ENCODE peak calls at places on chromosome 14, in four cellular contexts. G is neuronal stem cell, S is mesenchymal stem cell, J is H9. W is an unnamed sample. For H3K27me3, the result is how much of the 10 kb centered on the place peaks cover.

GRCh38 chr14:40053396-40053795 is 621.2 kb upstream of the FBXO33 start:
- DNase-seq in G (no peak), S (no peak), J (no peak), W (no peak)

GRCh38 chr14:104928391-104929133 is 3.9 kb downstream of the PLD4 start:
- DNase-seq in J (no peak), S (no peak), G (no peak), W (no peak)

GRCh38 chr14:25463475-25463874 is 413.5 kb upstream of the STXBP6 start:
- DNase-seq in J (no peak), G (no peak), S (no peak), W (no peak)

GRCh38 chr14:35122696-35123387 is 490 bp downstream of the PRORP start:
- DNase-seq in J (no peak), G (no peak), S (peak), W (peak)

GRCh38 chr14:92437729-92438280 is 75.8 kb upstream of the RIN3 start:
- DNase-seq in J (no peak), S (no peak), G (no peak), W (no peak)

GRCh38 chr14:79352026-79352425 is 859.3 kb downstream of the DIO2 start:
- DNase-seq in J (no peak), G (no peak), S (no peak), W (no peak)

GRCh38 chr14:93033983-93034670 is 81.6 kb downstream of the ITPK1 start:
- DNase-seq in S (no peak), G (no peak), J (peak), W (no peak)

GRCh38 chr14:98580131-98580678 is 691.8 kb downstream of the BCL11B start:
- DNase-seq in S (no peak), G (no peak), J (no peak), W (peak)

GRCh38 chr14:23601845-23602180 is 23.2 kb upstream of the JPH4 start:
- DNase-seq in J (no peak), S (no peak), G (no peak), W (no peak)

GRCh38 chr14:73661872-73662271 is 17.1 kb downstream of the DNAL1 start:
- DNase-seq in G (no peak), S (no peak), J (no peak), W (no peak)

GRCh38 chr14:63893701-63894458 is 41.1 kb downstream of the SYNE2 start:
- DNase-seq in G (no peak), J (no peak), S (peak), W (peak)

GRCh38 chr14:28152453-28153044 is 614.0 kb upstream of the FOXG1 start:
- DNase-seq in G (no peak), S (no peak), J (no peak), W (no peak)

GRCh38 chr14:53368714-53369191 is 215.6 kb upstream of the DDHD1 start:
- DNase-seq in J (no peak), G (no peak), S (peak), W (no peak)

GRCh38 chr14:51806624-51807023 is 53.8 kb upstream of the GNG2 start:
- DNase-seq in J (no peak), G (no peak), S (peak), W (no peak)

GRCh38 chr14:95998656-95999055 is 40.5 kb upstream of the C14orf132 start:
- DNase-seq in G (no peak), S (peak), J (no peak), W (no peak)

GRCh38 chr14:91586451-91586850 is 76.3 kb upstream of the PPP4R3A start:
- DNase-seq in J (no peak), S (no peak), G (no peak), W (no peak)

GRCh38 chr14:49550284-49551184 is 35.6 kb downstream of the RPS29 start:
- DNase-seq in S (peak), J (no peak), G (no peak), W (no peak)

GRCh38 chr14:37610945-37611523 is 15.6 kb downstream of the TTC6 start:
- DNase-seq in J (no peak), G (no peak), S (no peak), W (no peak)

GRCh38 chr14:91299483-91300115 is 55.1 kb upstream of the GPR68 start:
- DNase-seq in S (no peak), G (no peak), J (no peak), W (no peak)

GRCh38 chr14:90810808-90811207 is 5.4 kb downstream of the TTC7B start:
- DNase-seq in S (no peak), J (no peak), G (no peak), W (no peak)

GRCh38 chr14:81990312-81990761 is 456.7 kb upstream of the SEL1L start:
- DNase-seq in S (peak), G (peak), J (peak), W (peak)

GRCh38 chr14:32623300-32624093 is 294.4 kb downstream of the AKAP6 start:
- DNase-seq in G (no peak), J (no peak), S (peak), W (no peak)

GRCh38 chr14:99752486-99753121 is 40.6 kb upstream of the EML1 start:
- DNase-seq in S (peak), G (no peak), J (no peak), W (peak)

GRCh38 chr14:66444271-66444987 is 41.7 kb upstream of the CCDC196 start:
- DNase-seq in G (no peak), J (no peak), S (no peak), W (no peak)

GRCh38 chr14:49972199-49972671 is 79.4 kb downstream of the ARF6 start:
- DNase-seq in J (no peak), S (peak), G (no peak), W (peak)

GRCh38 chr14:106044949-106045596 is 518.7 kb downstream of the TMEM121 start:
- DNase-seq in S (no peak), G (no peak), J (no peak), W (peak)

DNA sequence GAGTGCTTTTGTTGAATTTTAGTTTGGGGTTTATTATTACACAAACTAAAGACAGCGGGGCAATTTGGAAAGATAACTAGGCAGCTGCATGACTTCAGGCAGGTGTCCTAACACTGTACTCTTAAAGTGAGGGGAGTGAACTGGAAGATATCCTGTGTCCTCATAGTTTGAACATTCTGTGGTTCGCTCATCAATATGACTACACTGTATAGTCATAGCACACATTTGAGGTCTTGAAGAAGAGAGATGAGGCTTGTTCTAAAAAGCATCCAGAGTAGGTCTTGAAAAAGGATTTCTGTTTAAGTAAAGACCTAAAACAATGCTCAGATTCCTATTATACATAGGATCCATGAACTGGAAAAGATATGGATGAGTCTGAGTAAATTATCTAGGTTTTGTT is 1.8 kb upstream of the MAP3K9 start:
- DNase-seq in J (no peak), S (no peak), G (no peak), W (no peak)
- H3K27me3 ChIP-seq in J (under half), S (half or more), G (under half), W (under half)

GRCh38 chr14:77027538-77028383 is 747 bp downstream of the IRF2BPL start:
- DNase-seq in J (peak), S (peak), G (peak), W (peak)
- H2BK12ac ChIP-seq in J (peak), S (peak), G (peak), W (peak)

DNA sequence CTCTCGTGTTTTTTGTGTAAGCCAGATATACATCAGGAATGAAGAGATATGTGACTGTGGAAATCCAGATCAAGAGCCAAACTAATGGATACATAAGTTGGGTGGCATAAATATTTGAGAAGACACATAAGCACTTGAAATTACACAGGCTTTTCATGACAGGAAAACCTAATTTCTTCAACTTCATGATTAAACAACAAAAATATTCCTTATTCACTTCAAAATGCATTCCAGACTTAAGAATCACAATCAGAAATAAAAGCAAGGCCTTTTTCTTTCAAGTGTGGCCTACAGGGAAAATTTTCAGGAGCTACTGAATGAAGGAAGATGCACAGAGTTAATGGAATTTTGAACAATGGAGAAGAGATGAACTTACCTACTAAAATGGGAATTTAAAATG is 515.6 kb downstream of the FOXG1 start:
- DNase-seq in J (no peak), S (no peak), G (no peak), W (no peak)
- H3K18ac ChIP-seq in J (no peak), S (no peak), G (no peak), W (no peak)

GRCh38 chr14:59314019-59314608 is 125.6 kb downstream of the DAAM1 start:
- DNase-seq in G (no peak), S (no peak), J (no peak), W (no peak)

GRCh38 chr14:59317782-59318505 is 129.5 kb downstream of the DAAM1 start:
- DNase-seq in G (no peak), J (no peak), S (no peak), W (no peak)

GRCh38 chr14:59317346-59317745 is 128.9 kb downstream of the DAAM1 start:
- DNase-seq in J (no peak), G (no peak), S (no peak), W (peak)

GRCh38 chr14:59313063-59314018 is 124.9 kb downstream of the DAAM1 start:
- DNase-seq in G (no peak), S (no peak), J (no peak), W (no peak)

DNA sequence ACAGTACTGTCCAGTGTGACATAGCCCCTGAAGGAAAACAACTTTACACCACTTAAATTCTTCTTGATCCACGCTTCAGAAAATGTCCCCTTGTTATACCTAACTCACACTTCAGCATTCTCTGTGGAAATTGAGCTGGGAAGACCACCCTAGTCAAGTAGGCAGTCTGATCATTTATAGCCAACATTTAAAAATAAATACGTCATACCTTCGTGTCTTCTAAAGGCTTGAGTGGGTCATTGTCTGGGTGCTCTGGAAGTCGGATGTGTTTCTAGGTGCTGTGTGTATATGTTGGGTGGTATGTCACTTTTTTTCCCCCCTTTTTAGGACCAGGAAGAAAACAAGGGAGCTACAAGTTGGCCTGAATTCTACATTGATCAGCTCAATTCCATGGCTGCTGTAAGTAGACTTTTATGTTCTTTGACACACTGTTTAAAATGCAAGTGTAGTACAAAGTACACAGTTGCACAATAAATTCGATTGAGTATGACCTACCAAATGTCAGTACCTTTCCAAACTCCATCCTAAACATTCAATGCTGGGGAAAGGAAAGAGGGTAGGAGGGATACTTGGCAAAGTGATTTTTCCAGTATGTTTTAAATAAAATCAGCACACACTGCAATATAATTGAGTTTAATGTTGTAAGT is 126.6 kb downstream of the DAAM1 start:
- DNase-seq in J (no peak), S (no peak), G (no peak), W (no peak)
- H3K27me3 ChIP-seq in J (under half), S (under half), G (under half), W (under half)